ENCODE peak calls at places on chromosomes 4 and X, in nine cellular contexts. One of them, this sample, is unnamed.

GRCh38 chrX:10415704-10416001 is 204.7 kb downstream of the MID1 start:
- DNase-seq in T follicular helper cell: no peak
- DNase-seq in NCI-H1092 treated with DMSO at 0.1 percent for 48 hours: no peak
- DNase-seq in IMR-90: peak
- DNase-seq in stimulated activated CD4-positive, alpha-beta T cell treated with anti-CD3 and anti-CD28 coated beads, Interleukin-4, amount 100 ng/mL, for 4 hours: no peak
- DNase-seq in mesendoderm: no peak
- DNase-seq in HCT116: no peak
- DNase-seq in neural progenitor cell: no peak
- DNase-seq in iris pigment epithelial cell: peak
- DNase-seq in this sample: peak

GRCh38 chrX:136896121-136896914 is 15.8 kb upstream of the RBMX start:
- DNase-seq in T follicular helper cell: no peak
- DNase-seq in NCI-H1092 treated with DMSO at 0.1 percent for 48 hours: no peak
- DNase-seq in IMR-90: peak
- DNase-seq in stimulated activated CD4-positive, alpha-beta T cell treated with anti-CD3 and anti-CD28 coated beads, Interleukin-4, amount 100 ng/mL, for 4 hours: no peak
- DNase-seq in mesendoderm: no peak
- DNase-seq in HCT116: no peak
- DNase-seq in neural progenitor cell: no peak
- DNase-seq in iris pigment epithelial cell: no peak
- DNase-seq in this sample: no peak

GRCh38 chrX:72306851-72307645 is 1.3 kb upstream of the CITED1 start:
- DNase-seq in T follicular helper cell: no peak
- DNase-seq in NCI-H1092 treated with DMSO at 0.1 percent for 48 hours: peak
- DNase-seq in IMR-90: peak
- DNase-seq in stimulated activated CD4-positive, alpha-beta T cell treated with anti-CD3 and anti-CD28 coated beads, Interleukin-4, amount 100 ng/mL, for 4 hours: no peak
- DNase-seq in mesendoderm: peak
- DNase-seq in HCT116: peak
- DNase-seq in neural progenitor cell: peak
- DNase-seq in iris pigment epithelial cell: peak
- DNase-seq in this sample: peak

GRCh38 chrX:68084765-68085164 is 348.5 kb downstream of the OPHN1 start:
- DNase-seq in T follicular helper cell: no peak
- DNase-seq in NCI-H1092 treated with DMSO at 0.1 percent for 48 hours: no peak
- DNase-seq in IMR-90: peak
- DNase-seq in stimulated activated CD4-positive, alpha-beta T cell treated with anti-CD3 and anti-CD28 coated beads, Interleukin-4, amount 100 ng/mL, for 4 hours: no peak
- DNase-seq in mesendoderm: no peak
- DNase-seq in HCT116: no peak
- DNase-seq in neural progenitor cell: no peak
- DNase-seq in iris pigment epithelial cell: peak
- DNase-seq in this sample: peak

GRCh38 chr4:122516376-122516775 is 59.9 kb upstream of the IL2 start:
- DNase-seq in T follicular helper cell: no peak
- DNase-seq in NCI-H1092 treated with DMSO at 0.1 percent for 48 hours: no peak
- DNase-seq in IMR-90: no peak
- DNase-seq in stimulated activated CD4-positive, alpha-beta T cell treated with anti-CD3 and anti-CD28 coated beads, Interleukin-4, amount 100 ng/mL, for 4 hours: no peak
- DNase-seq in mesendoderm: no peak
- DNase-seq in HCT116: no peak
- DNase-seq in neural progenitor cell: no peak
- DNase-seq in iris pigment epithelial cell: no peak
- DNase-seq in this sample: no peak

GRCh38 chr4:94978904-94979303 is 221.1 kb downstream of the BMPR1B start:
- DNase-seq in T follicular helper cell: no peak
- DNase-seq in NCI-H1092 treated with DMSO at 0.1 percent for 48 hours: no peak
- DNase-seq in IMR-90: peak
- DNase-seq in stimulated activated CD4-positive, alpha-beta T cell treated with anti-CD3 and anti-CD28 coated beads, Interleukin-4, amount 100 ng/mL, for 4 hours: peak
- DNase-seq in mesendoderm: no peak
- DNase-seq in HCT116: no peak
- DNase-seq in neural progenitor cell: no peak
- DNase-seq in iris pigment epithelial cell: peak
- DNase-seq in this sample: peak

GRCh38 chr4:155552180-155552579 is 114.5 kb upstream of the GUCY1A1 start:
- DNase-seq in T follicular helper cell: no peak
- DNase-seq in NCI-H1092 treated with DMSO at 0.1 percent for 48 hours: no peak
- DNase-seq in IMR-90: peak
- DNase-seq in stimulated activated CD4-positive, alpha-beta T cell treated with anti-CD3 and anti-CD28 coated beads, Interleukin-4, amount 100 ng/mL, for 4 hours: no peak
- DNase-seq in mesendoderm: peak
- DNase-seq in HCT116: no peak
- DNase-seq in neural progenitor cell: no peak
- DNase-seq in iris pigment epithelial cell: peak
- DNase-seq in this sample: peak

GRCh38 chr4:71941001-71941400 is 90.8 kb upstream of the NPFFR2 start:
- DNase-seq in T follicular helper cell: no peak
- DNase-seq in NCI-H1092 treated with DMSO at 0.1 percent for 48 hours: peak
- DNase-seq in IMR-90: peak
- DNase-seq in stimulated activated CD4-positive, alpha-beta T cell treated with anti-CD3 and anti-CD28 coated beads, Interleukin-4, amount 100 ng/mL, for 4 hours: no peak
- DNase-seq in mesendoderm: peak
- DNase-seq in HCT116: peak
- DNase-seq in neural progenitor cell: peak
- DNase-seq in iris pigment epithelial cell: peak
- DNase-seq in this sample: no peak

GRCh38 chr4:3085948-3086670 is 11.6 kb downstream of the HTT start:
- DNase-seq in T follicular helper cell: no peak
- DNase-seq in NCI-H1092 treated with DMSO at 0.1 percent for 48 hours: no peak
- DNase-seq in IMR-90: no peak
- DNase-seq in stimulated activated CD4-positive, alpha-beta T cell treated with anti-CD3 and anti-CD28 coated beads, Interleukin-4, amount 100 ng/mL, for 4 hours: no peak
- DNase-seq in mesendoderm: no peak
- DNase-seq in HCT116: no peak
- DNase-seq in neural progenitor cell: no peak
- DNase-seq in iris pigment epithelial cell: no peak
- DNase-seq in this sample: no peak

GRCh38 chr4:1815096-1815996 is 22.3 kb downstream of the FGFR3 start:
- DNase-seq in T follicular helper cell: no peak
- DNase-seq in NCI-H1092 treated with DMSO at 0.1 percent for 48 hours: no peak
- DNase-seq in IMR-90: no peak
- DNase-seq in stimulated activated CD4-positive, alpha-beta T cell treated with anti-CD3 and anti-CD28 coated beads, Interleukin-4, amount 100 ng/mL, for 4 hours: no peak
- DNase-seq in mesendoderm: no peak
- DNase-seq in HCT116: no peak
- DNase-seq in neural progenitor cell: no peak
- DNase-seq in iris pigment epithelial cell: no peak
- DNase-seq in this sample: no peak

GRCh38 chr4:140645196-140645595 is 76.4 kb upstream of the UCP1 start:
- DNase-seq in T follicular helper cell: no peak
- DNase-seq in NCI-H1092 treated with DMSO at 0.1 percent for 48 hours: no peak
- DNase-seq in IMR-90: no peak
- DNase-seq in stimulated activated CD4-positive, alpha-beta T cell treated with anti-CD3 and anti-CD28 coated beads, Interleukin-4, amount 100 ng/mL, for 4 hours: no peak
- DNase-seq in mesendoderm: no peak
- DNase-seq in HCT116: no peak
- DNase-seq in neural progenitor cell: no peak
- DNase-seq in iris pigment epithelial cell: no peak
- DNase-seq in this sample: no peak

GRCh38 chrX:3129256-3129655 is 88.0 kb downstream of the ARSF start:
- DNase-seq in T follicular helper cell: no peak
- DNase-seq in NCI-H1092 treated with DMSO at 0.1 percent for 48 hours: no peak
- DNase-seq in IMR-90: peak
- DNase-seq in stimulated activated CD4-positive, alpha-beta T cell treated with anti-CD3 and anti-CD28 coated beads, Interleukin-4, amount 100 ng/mL, for 4 hours: no peak
- DNase-seq in mesendoderm: no peak
- DNase-seq in HCT116: no peak
- DNase-seq in neural progenitor cell: no peak
- DNase-seq in iris pigment epithelial cell: peak
- DNase-seq in this sample: no peak

GRCh38 chrX:57137481-57137880 is 284 bp upstream of the SPIN2A start:
- DNase-seq in T follicular helper cell: no peak
- DNase-seq in NCI-H1092 treated with DMSO at 0.1 percent for 48 hours: peak
- DNase-seq in IMR-90: no peak
- DNase-seq in stimulated activated CD4-positive, alpha-beta T cell treated with anti-CD3 and anti-CD28 coated beads, Interleukin-4, amount 100 ng/mL, for 4 hours: no peak
- DNase-seq in mesendoderm: peak
- DNase-seq in HCT116: no peak
- DNase-seq in neural progenitor cell: peak
- DNase-seq in iris pigment epithelial cell: peak
- DNase-seq in this sample: peak

GRCh38 chr4:120842046-120842445 is 80.5 kb downstream of the PRDM5 start:
- DNase-seq in T follicular helper cell: no peak
- DNase-seq in NCI-H1092 treated with DMSO at 0.1 percent for 48 hours: no peak
- DNase-seq in IMR-90: peak
- DNase-seq in stimulated activated CD4-positive, alpha-beta T cell treated with anti-CD3 and anti-CD28 coated beads, Interleukin-4, amount 100 ng/mL, for 4 hours: no peak
- DNase-seq in mesendoderm: no peak
- DNase-seq in HCT116: no peak
- DNase-seq in neural progenitor cell: no peak
- DNase-seq in iris pigment epithelial cell: peak
- DNase-seq in this sample: peak

GRCh38 chr4:75584067-75584466 is 28.2 kb downstream of the ODAPH start:
- DNase-seq in T follicular helper cell: no peak
- DNase-seq in NCI-H1092 treated with DMSO at 0.1 percent for 48 hours: no peak
- DNase-seq in IMR-90: no peak
- DNase-seq in stimulated activated CD4-positive, alpha-beta T cell treated with anti-CD3 and anti-CD28 coated beads, Interleukin-4, amount 100 ng/mL, for 4 hours: no peak
- DNase-seq in mesendoderm: no peak
- DNase-seq in HCT116: no peak
- DNase-seq in neural progenitor cell: no peak
- DNase-seq in iris pigment epithelial cell: peak
- DNase-seq in this sample: no peak

GRCh38 chr4:167713756-167714155 is 378.6 kb upstream of the ANXA10 start:
- DNase-seq in T follicular helper cell: no peak
- DNase-seq in NCI-H1092 treated with DMSO at 0.1 percent for 48 hours: no peak
- DNase-seq in IMR-90: no peak
- DNase-seq in stimulated activated CD4-positive, alpha-beta T cell treated with anti-CD3 and anti-CD28 coated beads, Interleukin-4, amount 100 ng/mL, for 4 hours: no peak
- DNase-seq in mesendoderm: no peak
- DNase-seq in HCT116: no peak
- DNase-seq in neural progenitor cell: no peak
- DNase-seq in iris pigment epithelial cell: peak
- DNase-seq in this sample: peak

GRCh38 chr4:150874386-150875226 is 140.5 kb downstream of the LRBA start:
- DNase-seq in T follicular helper cell: no peak
- DNase-seq in NCI-H1092 treated with DMSO at 0.1 percent for 48 hours: no peak
- DNase-seq in IMR-90: no peak
- DNase-seq in stimulated activated CD4-positive, alpha-beta T cell treated with anti-CD3 and anti-CD28 coated beads, Interleukin-4, amount 100 ng/mL, for 4 hours: no peak
- DNase-seq in mesendoderm: no peak
- DNase-seq in HCT116: no peak
- DNase-seq in neural progenitor cell: no peak
- DNase-seq in iris pigment epithelial cell: no peak
- DNase-seq in this sample: no peak

GRCh38 chrX:153338836-153339235 is 4.9 kb downstream of the ZNF275 start:
- DNase-seq in T follicular helper cell: no peak
- DNase-seq in NCI-H1092 treated with DMSO at 0.1 percent for 48 hours: no peak
- DNase-seq in IMR-90: no peak
- DNase-seq in stimulated activated CD4-positive, alpha-beta T cell treated with anti-CD3 and anti-CD28 coated beads, Interleukin-4, amount 100 ng/mL, for 4 hours: no peak
- DNase-seq in mesendoderm: no peak
- DNase-seq in HCT116: no peak
- DNase-seq in neural progenitor cell: no peak
- DNase-seq in iris pigment epithelial cell: no peak
- DNase-seq in this sample: no peak

GRCh38 chr4:1177274-1178141 is 5.1 kb upstream of the SPON2 start:
- DNase-seq in T follicular helper cell: no peak
- DNase-seq in NCI-H1092 treated with DMSO at 0.1 percent for 48 hours: no peak
- DNase-seq in IMR-90: no peak
- DNase-seq in stimulated activated CD4-positive, alpha-beta T cell treated with anti-CD3 and anti-CD28 coated beads, Interleukin-4, amount 100 ng/mL, for 4 hours: no peak
- DNase-seq in mesendoderm: no peak
- DNase-seq in HCT116: no peak
- DNase-seq in neural progenitor cell: no peak
- DNase-seq in iris pigment epithelial cell: no peak
- DNase-seq in this sample: no peak

GRCh38 chr4:159444668-159445067 is 341.8 kb downstream of the RAPGEF2 start:
- DNase-seq in T follicular helper cell: no peak
- DNase-seq in NCI-H1092 treated with DMSO at 0.1 percent for 48 hours: no peak
- DNase-seq in IMR-90: peak
- DNase-seq in stimulated activated CD4-positive, alpha-beta T cell treated with anti-CD3 and anti-CD28 coated beads, Interleukin-4, amount 100 ng/mL, for 4 hours: no peak
- DNase-seq in mesendoderm: peak
- DNase-seq in HCT116: no peak
- DNase-seq in neural progenitor cell: no peak
- DNase-seq in iris pigment epithelial cell: peak
- DNase-seq in this sample: no peak

GRCh38 chr4:25560605-25561004 is 95.0 kb upstream of the SLC34A2 start:
- DNase-seq in T follicular helper cell: no peak
- DNase-seq in NCI-H1092 treated with DMSO at 0.1 percent for 48 hours: no peak
- DNase-seq in IMR-90: no peak
- DNase-seq in stimulated activated CD4-positive, alpha-beta T cell treated with anti-CD3 and anti-CD28 coated beads, Interleukin-4, amount 100 ng/mL, for 4 hours: no peak
- DNase-seq in mesendoderm: no peak
- DNase-seq in HCT116: no peak
- DNase-seq in neural progenitor cell: no peak
- DNase-seq in iris pigment epithelial cell: no peak
- DNase-seq in this sample: no peak

GRCh38 chrX:44731160-44731559 is 112.7 kb upstream of the DUSP21 start:
- DNase-seq in T follicular helper cell: no peak
- DNase-seq in NCI-H1092 treated with DMSO at 0.1 percent for 48 hours: no peak
- DNase-seq in IMR-90: peak
- DNase-seq in stimulated activated CD4-positive, alpha-beta T cell treated with anti-CD3 and anti-CD28 coated beads, Interleukin-4, amount 100 ng/mL, for 4 hours: no peak
- DNase-seq in mesendoderm: no peak
- DNase-seq in HCT116: no peak
- DNase-seq in neural progenitor cell: no peak
- DNase-seq in iris pigment epithelial cell: peak
- DNase-seq in this sample: no peak

GRCh38 chr4:69321153-69321729 is 41.0 kb downstream of the UGT2B28 start:
- DNase-seq in T follicular helper cell: no peak
- DNase-seq in NCI-H1092 treated with DMSO at 0.1 percent for 48 hours: peak
- DNase-seq in IMR-90: no peak
- DNase-seq in stimulated activated CD4-positive, alpha-beta T cell treated with anti-CD3 and anti-CD28 coated beads, Interleukin-4, amount 100 ng/mL, for 4 hours: no peak
- DNase-seq in mesendoderm: no peak
- DNase-seq in HCT116: no peak
- DNase-seq in neural progenitor cell: no peak
- DNase-seq in iris pigment epithelial cell: no peak
- DNase-seq in this sample: no peak